ENCODE peak calls at places on chromosomes 7 and 10, in seven cellular contexts. One of them, this sample, is unnamed.

GRCh38 chr7:98303176-98303865 is 21.8 kb downstream of the BRI3 start:
- DNase-seq in right lobe of liver: no peak
- DNase-seq in AG04449: no peak
- DNase-seq in left lung: no peak
- DNase-seq in hepatocyte: no peak
- DNase-seq in OCI-LY7: no peak
- DNase-seq in IMR-90: no peak
- DNase-seq in this sample: no peak

GRCh38 chr10:89792187-89792586 is 90.8 kb downstream of the KIF20B start:
- DNase-seq in IMR-90: peak; percentile 4
- DNase-seq in right lobe of liver: no peak
- DNase-seq in OCI-LY7: no peak
- DNase-seq in left lung: no peak
- DNase-seq in hepatocyte: no peak
- DNase-seq in AG04449: no peak
- DNase-seq in this sample: no peak

GRCh38 chr10:22103701-22104100 is 100.2 kb upstream of the DNAJC1 start:
- DNase-seq in left lung: no peak
- DNase-seq in OCI-LY7: peak; percentile 16
- DNase-seq in AG04449: no peak
- DNase-seq in hepatocyte: no peak
- DNase-seq in IMR-90: no peak
- DNase-seq in right lobe of liver: no peak
- DNase-seq in this sample: no peak

GRCh38 chr7:16359201-16359600 is 62.1 kb downstream of the CRPPA start:
- DNase-seq in hepatocyte: no peak
- DNase-seq in OCI-LY7: no peak
- DNase-seq in AG04449: no peak
- DNase-seq in right lobe of liver: no peak
- DNase-seq in IMR-90: no peak
- DNase-seq in left lung: no peak
- DNase-seq in this sample: no peak

GRCh38 chr10:132726951-132727350 is 59.0 kb downstream of the NKX6-2 start:
- DNase-seq in IMR-90: no peak
- DNase-seq in hepatocyte: no peak
- DNase-seq in right lobe of liver: no peak
- DNase-seq in AG04449: no peak
- DNase-seq in left lung: no peak
- DNase-seq in OCI-LY7: no peak
- DNase-seq in this sample: no peak

GRCh38 chr10:119428789-119429188 is 113.7 kb downstream of the RGS10 start:
- DNase-seq in IMR-90: peak; percentile 40
- DNase-seq in left lung: peak; percentile 48
- DNase-seq in AG04449: peak; percentile 46
- DNase-seq in hepatocyte: no peak
- DNase-seq in right lobe of liver: no peak
- DNase-seq in OCI-LY7: no peak
- DNase-seq in this sample: no peak

GRCh38 chr10:23558361-23558799 is 119.5 kb downstream of the OTUD1 start:
- DNase-seq in hepatocyte: no peak
- DNase-seq in right lobe of liver: no peak
- DNase-seq in OCI-LY7: no peak
- DNase-seq in AG04449: no peak
- DNase-seq in left lung: no peak
- DNase-seq in IMR-90: no peak
- DNase-seq in this sample: no peak

GRCh38 chr7:143285454-143285756 is 647 bp downstream of the TMEM139 start:
- DNase-seq in OCI-LY7: no peak
- DNase-seq in left lung: peak; percentile 85
- DNase-seq in IMR-90: no peak
- DNase-seq in right lobe of liver: no peak
- DNase-seq in AG04449: no peak
- DNase-seq in hepatocyte: no peak
- DNase-seq in this sample: no peak

GRCh38 chr7:52154382-52154781 is 837.8 kb upstream of the COBL start:
- DNase-seq in OCI-LY7: no peak
- DNase-seq in left lung: no peak
- DNase-seq in hepatocyte: no peak
- DNase-seq in IMR-90: no peak
- DNase-seq in AG04449: no peak
- DNase-seq in right lobe of liver: no peak
- DNase-seq in this sample: no peak

GRCh38 chr7:151083071-151083823 is at the start of gene TMUB1:
- DNase-seq in AG04449: no peak
- DNase-seq in OCI-LY7: peak; percentile 84
- DNase-seq in right lobe of liver: peak; percentile 88
- DNase-seq in hepatocyte: peak; percentile 88
- DNase-seq in left lung: peak; percentile 97
- DNase-seq in IMR-90: peak; percentile 51
- DNase-seq in this sample: peak; percentile 90

GRCh38 chr10:80187465-80188409 is 17.6 kb downstream of the ANXA11 start:
- DNase-seq in IMR-90: no peak
- DNase-seq in right lobe of liver: no peak
- DNase-seq in left lung: peak; percentile 80
- DNase-seq in OCI-LY7: peak; percentile 96
- DNase-seq in hepatocyte: no peak
- DNase-seq in AG04449: no peak
- DNase-seq in this sample: no peak

GRCh38 chr10:103933557-103934121 is 15.7 kb upstream of the STN1 start:
- DNase-seq in right lobe of liver: peak; percentile 66
- DNase-seq in left lung: no peak
- DNase-seq in OCI-LY7: no peak
- DNase-seq in hepatocyte: no peak
- DNase-seq in AG04449: no peak
- DNase-seq in IMR-90: no peak
- DNase-seq in this sample: no peak

GRCh38 chr7:66255533-66256100 is 50.5 kb downstream of the TPST1 start:
- DNase-seq in hepatocyte: no peak
- DNase-seq in AG04449: peak; percentile 16
- DNase-seq in right lobe of liver: no peak
- DNase-seq in OCI-LY7: no peak
- DNase-seq in IMR-90: peak; percentile 73
- DNase-seq in left lung: no peak
- DNase-seq in this sample: no peak

GRCh38 chr10:44437837-44438752 is 53.2 kb upstream of the CXCL12 start:
- DNase-seq in hepatocyte: no peak
- DNase-seq in right lobe of liver: no peak
- DNase-seq in left lung: no peak
- DNase-seq in OCI-LY7: no peak
- DNase-seq in AG04449: no peak
- DNase-seq in IMR-90: no peak
- DNase-seq in this sample: no peak
- TF ChIP-seq CTCF in hepatocyte: no peak
- TF ChIP-seq CTCF in right lobe of liver: no peak
- TF ChIP-seq CTCF in left lung: no peak
- TF ChIP-seq CTCF in OCI-LY7: no peak
- TF ChIP-seq CTCF in AG04449: no peak
- TF ChIP-seq CTCF in IMR-90: no peak
- TF ChIP-seq CTCF in this sample: no peak

GRCh38 chr10:124742418-124743187 is 1.6 kb downstream of the FAM53B start:
- DNase-seq in IMR-90: no peak
- DNase-seq in AG04449: no peak
- DNase-seq in OCI-LY7: peak; percentile 79
- DNase-seq in right lobe of liver: no peak
- DNase-seq in hepatocyte: peak; percentile 47
- DNase-seq in left lung: peak; percentile 81
- DNase-seq in this sample: no peak

GRCh38 chr10:124741922-124742417 is 2.2 kb downstream of the FAM53B start:
- DNase-seq in AG04449: no peak
- DNase-seq in IMR-90: no peak
- DNase-seq in OCI-LY7: peak; percentile 50
- DNase-seq in hepatocyte: peak; percentile 15
- DNase-seq in right lobe of liver: no peak
- DNase-seq in left lung: no peak
- DNase-seq in this sample: peak; percentile 66

GRCh38 chr10:124739996-124740373 is 4.2 kb downstream of the FAM53B start:
- DNase-seq in left lung: no peak
- DNase-seq in right lobe of liver: no peak
- DNase-seq in IMR-90: no peak
- DNase-seq in AG04449: no peak
- DNase-seq in hepatocyte: peak; percentile 28
- DNase-seq in OCI-LY7: no peak
- DNase-seq in this sample: no peak

GRCh38 chr10:124740374-124741280 is 3.6 kb downstream of the FAM53B start:
- DNase-seq in IMR-90: peak; percentile 41
- DNase-seq in left lung: peak; percentile 90
- DNase-seq in hepatocyte: peak; percentile 52
- DNase-seq in OCI-LY7: peak; percentile 84
- DNase-seq in right lobe of liver: peak; percentile 74
- DNase-seq in AG04449: no peak
- DNase-seq in this sample: peak; percentile 87

GRCh38 chr10:124741281-124741921 is 2.8 kb downstream of the FAM53B start:
- DNase-seq in right lobe of liver: peak; percentile 81
- DNase-seq in AG04449: no peak
- DNase-seq in IMR-90: peak; percentile 64
- DNase-seq in OCI-LY7: peak; percentile 87
- DNase-seq in hepatocyte: peak; percentile 89
- DNase-seq in left lung: peak; percentile 84
- DNase-seq in this sample: no peak
- H3K4me3 ChIP-seq in right lobe of liver: no peak overlapping the region
- H3K4me3 ChIP-seq in AG04449: no peak overlapping the region
- H3K4me3 ChIP-seq in IMR-90: no peak overlapping the region
- H3K4me3 ChIP-seq in OCI-LY7: peak overlapping the region; percentile 95
- H3K4me3 ChIP-seq in hepatocyte: no peak overlapping the region
- H3K4me3 ChIP-seq in left lung: peak overlapping the region; percentile 83
- H3K4me3 ChIP-seq in this sample: peak overlapping the region; percentile 90

GRCh38 chr7:106959753-106960152 is 84.8 kb upstream of the PRKAR2B start:
- DNase-seq in left lung: no peak
- DNase-seq in right lobe of liver: no peak
- DNase-seq in hepatocyte: peak; percentile 18
- DNase-seq in AG04449: no peak
- DNase-seq in OCI-LY7: peak; percentile 70
- DNase-seq in IMR-90: no peak
- DNase-seq in this sample: no peak
- TF ChIP-seq CTCF in left lung: no peak
- TF ChIP-seq CTCF in right lobe of liver: no peak
- TF ChIP-seq CTCF in hepatocyte: no peak
- TF ChIP-seq CTCF in AG04449: peak; percentile 18
- TF ChIP-seq CTCF in OCI-LY7: peak; percentile 71
- TF ChIP-seq CTCF in IMR-90: no peak
- TF ChIP-seq CTCF in this sample: no peak

GRCh38 chr10:50554381-50554994 is 69.3 kb downstream of the SGMS1 start:
- DNase-seq in OCI-LY7: no peak
- DNase-seq in left lung: no peak
- DNase-seq in AG04449: no peak
- DNase-seq in IMR-90: no peak
- DNase-seq in right lobe of liver: no peak
- DNase-seq in hepatocyte: no peak
- DNase-seq in this sample: no peak
- H3K4me3 ChIP-seq in OCI-LY7: no peak overlapping the region
- H3K4me3 ChIP-seq in left lung: no peak overlapping the region
- H3K4me3 ChIP-seq in AG04449: no peak overlapping the region
- H3K4me3 ChIP-seq in IMR-90: no peak overlapping the region
- H3K4me3 ChIP-seq in right lobe of liver: no peak overlapping the region
- H3K4me3 ChIP-seq in hepatocyte: no peak overlapping the region
- H3K4me3 ChIP-seq in this sample: no peak overlapping the region

GRCh38 chr7:17411922-17412321 is 113.5 kb downstream of the AHR start:
- DNase-seq in left lung: no peak
- DNase-seq in AG04449: no peak
- DNase-seq in hepatocyte: no peak
- DNase-seq in right lobe of liver: no peak
- DNase-seq in OCI-LY7: no peak
- DNase-seq in IMR-90: no peak
- DNase-seq in this sample: no peak
- TF ChIP-seq CTCF in left lung: no peak
- TF ChIP-seq CTCF in AG04449: no peak
- TF ChIP-seq CTCF in hepatocyte: no peak
- TF ChIP-seq CTCF in right lobe of liver: no peak
- TF ChIP-seq CTCF in OCI-LY7: no peak
- TF ChIP-seq CTCF in IMR-90: no peak
- TF ChIP-seq CTCF in this sample: no peak

DNA sequence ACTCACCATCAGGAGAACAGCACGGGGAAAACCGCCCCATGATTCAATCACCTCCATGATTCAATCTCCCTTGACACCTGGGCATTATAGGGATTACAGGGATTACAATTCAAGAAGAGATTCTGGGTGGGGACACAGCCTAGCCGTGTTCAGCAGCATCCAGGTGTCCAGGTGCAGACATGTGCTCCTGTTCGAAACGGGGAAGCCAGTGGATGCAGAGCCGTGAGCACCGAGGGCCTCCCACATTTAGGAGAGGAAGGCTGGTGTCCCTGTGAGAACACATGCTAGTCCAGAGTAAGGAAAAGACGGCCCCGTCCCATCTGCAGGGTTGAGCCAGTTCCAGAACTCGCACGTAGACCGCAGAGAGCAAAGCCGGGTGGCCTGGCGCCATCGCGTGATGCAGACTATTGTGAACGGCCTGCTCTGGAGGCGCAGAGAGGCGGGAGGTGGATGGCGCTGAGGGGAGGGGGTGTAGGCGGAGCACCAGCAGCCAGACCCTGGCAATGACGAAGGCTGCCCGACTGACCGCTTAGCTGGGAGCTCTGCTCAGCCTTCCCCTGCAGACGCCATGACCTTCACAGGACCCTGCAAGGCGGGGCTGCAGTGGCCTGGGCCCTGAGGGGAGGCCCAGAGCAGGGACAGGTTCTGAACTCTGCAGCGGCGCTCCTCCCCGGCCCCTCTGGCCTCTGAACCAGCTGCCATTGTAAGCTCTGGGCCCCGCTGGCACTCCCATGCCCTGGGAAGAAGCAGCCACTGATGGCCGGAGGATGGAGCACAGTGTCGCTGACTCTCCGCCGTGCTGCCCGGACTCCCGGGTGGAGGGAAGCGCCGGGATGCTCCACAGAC is 141.6 kb upstream of the TCERG1L start:
- DNase-seq in left lung: peak; percentile 64
- DNase-seq in OCI-LY7: no peak
- DNase-seq in right lobe of liver: no peak
- DNase-seq in IMR-90: no peak
- DNase-seq in hepatocyte: peak; percentile 75
- DNase-seq in AG04449: no peak
- DNase-seq in this sample: peak; percentile 78
- H3K4me3 ChIP-seq in left lung: no peak overlapping the region
- H3K4me3 ChIP-seq in OCI-LY7: no peak overlapping the region
- H3K4me3 ChIP-seq in right lobe of liver: no peak overlapping the region
- H3K4me3 ChIP-seq in IMR-90: no peak overlapping the region
- H3K4me3 ChIP-seq in hepatocyte: no peak overlapping the region
- H3K4me3 ChIP-seq in AG04449: no peak overlapping the region
- H3K4me3 ChIP-seq in this sample: peak overlapping the region; percentile 26

DNA sequence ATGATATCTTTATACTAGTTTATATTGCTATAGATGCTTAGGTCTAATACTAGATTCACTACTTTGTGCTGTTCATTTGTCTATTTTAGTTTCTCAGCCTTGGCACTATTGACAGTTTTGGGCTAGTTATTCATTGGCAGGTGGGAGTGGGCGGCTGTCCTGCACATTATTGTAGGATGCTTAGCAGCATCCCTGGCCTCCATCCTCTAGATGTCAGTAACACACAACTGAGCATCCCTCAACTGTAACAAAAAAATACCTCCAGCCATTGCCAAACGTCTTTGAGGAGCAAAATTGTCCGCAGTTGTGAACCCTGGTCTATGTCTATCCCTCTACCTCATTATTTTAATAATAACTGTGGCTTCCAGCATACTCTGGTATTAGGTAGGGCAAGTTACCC is 34.4 kb upstream of the PNLIP start:
- DNase-seq in IMR-90: no peak
- DNase-seq in hepatocyte: no peak
- DNase-seq in AG04449: no peak
- DNase-seq in left lung: no peak
- DNase-seq in right lobe of liver: no peak
- DNase-seq in OCI-LY7: no peak
- DNase-seq in this sample: no peak
- TF ChIP-seq CTCF in IMR-90: no peak
- TF ChIP-seq CTCF in hepatocyte: no peak
- TF ChIP-seq CTCF in AG04449: no peak
- TF ChIP-seq CTCF in left lung: no peak
- TF ChIP-seq CTCF in right lobe of liver: no peak
- TF ChIP-seq CTCF in OCI-LY7: no peak
- TF ChIP-seq CTCF in this sample: no peak